ENCODE peak calls at places on chromosomes 2 and 18, in six cellular contexts. S, N, D, H, Y and C are unnamed samples.

GRCh38 chr2:211709394-211709793 is 829.2 kb downstream of the ERBB4 start:
- DNase-seq in D (no peak), N (no peak), S (no peak), Y (no peak), H (no peak), C (no peak)

GRCh38 chr2:68918497-68918896 is 34.2 kb downstream of the GKN2 start:
- DNase-seq in H (no peak), D (no peak), S (no peak), N (no peak), Y (no peak), C (no peak)

GRCh38 chr2:239910851-239911629 is 114.1 kb downstream of the NDUFA10 start:
- DNase-seq in D (no peak), S (no peak), H (no peak), Y (no peak), N (no peak), C (no peak)

GRCh38 chr2:73035899-73036778 is 35.4 kb downstream of the SFXN5 start:
- DNase-seq in H (no peak), S (no peak), Y (no peak), D (no peak), N (no peak), C (no peak)

GRCh38 chr2:172768406-172768805 is 32.8 kb downstream of the RAPGEF4 start:
- DNase-seq in H (no peak), Y (no peak), N (no peak), D (no peak), S (no peak), C (no peak)

GRCh38 chr18:25675123-25675850 is 323.3 kb upstream of the ZNF521 start:
- DNase-seq in N (no peak), S (no peak), Y (no peak), D (no peak), H (no peak), C (no peak)

GRCh38 chr2:9419558-9419957 is 3.8 kb downstream of the ITGB1BP1 start:
- DNase-seq in N (no peak), H (no peak), Y (no peak), S (no peak), D (no peak), C (no peak)

GRCh38 chr2:202037086-202037485 is 3.4 kb downstream of the FZD7 start:
- DNase-seq in H (no peak), Y (no peak), D (no peak), S (no peak), N (no peak), C (no peak)

GRCh38 chr2:102317715-102318114 is 6.4 kb downstream of the IL1RL1 start:
- DNase-seq in H (no peak), D (no peak), N (no peak), S (no peak), Y (no peak), C (no peak)

GRCh38 chr2:233853883-233854240 is 473 bp downstream of the HJURP start:
- DNase-seq in N (no peak), Y (no peak), S (no peak), D (no peak), H (no peak), C (no peak)

GRCh38 chr2:12213222-12213621 is 466.8 kb downstream of the LPIN1 start:
- DNase-seq in D (peak; percentile 1), N (no peak), Y (no peak), S (no peak), H (no peak), C (no peak)

GRCh38 chr2:205685314-205686230 is 3.3 kb downstream of the NRP2 start:
- DNase-seq in H (no peak), S (no peak), N (no peak), Y (peak; percentile 43), D (no peak), C (no peak)

DNA sequence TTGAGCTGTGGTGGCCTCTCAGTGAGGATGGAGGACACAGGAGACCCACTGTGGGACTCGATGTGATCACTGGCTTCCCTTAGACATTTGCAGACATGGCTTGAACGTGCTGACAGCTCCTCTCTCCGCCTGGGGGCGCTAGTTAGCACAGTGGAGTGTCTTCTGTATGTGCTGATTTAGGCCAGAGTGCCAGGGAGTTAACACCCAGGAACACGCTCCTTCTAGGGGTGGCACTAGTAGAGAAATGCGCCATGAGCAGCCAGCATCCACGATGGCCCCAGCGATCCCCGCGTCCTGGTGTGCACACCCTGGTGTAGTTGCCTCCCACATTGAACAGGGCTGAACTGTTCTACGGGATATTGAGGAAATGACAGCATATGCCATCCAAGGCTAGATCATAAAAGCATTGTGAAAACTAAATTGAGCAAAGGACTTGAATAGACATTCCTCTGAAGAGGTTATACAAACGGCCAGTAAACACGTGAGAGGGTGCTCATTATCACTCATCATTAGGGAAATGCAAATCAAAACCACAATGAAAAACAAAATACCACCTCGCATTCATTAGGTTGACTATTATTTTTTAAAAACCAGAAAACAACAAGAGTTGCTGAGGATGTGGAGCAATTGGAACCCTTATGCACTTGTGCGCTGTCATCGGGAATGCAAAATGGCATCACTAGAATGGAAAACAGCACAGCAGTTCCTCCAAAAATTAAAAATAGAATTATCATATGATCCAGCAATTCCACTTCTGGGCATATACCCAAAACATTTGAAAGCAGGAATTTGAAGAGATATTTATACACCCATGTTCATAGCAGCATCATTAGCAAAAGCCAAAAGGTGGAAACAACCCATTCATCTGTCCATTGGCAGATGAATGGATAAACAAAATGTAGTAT is 11.6 kb upstream of the NMUR1 start:
- DNase-seq in D (no peak), N (no peak), S (peak; percentile 18), Y (no peak), H (no peak), C (no peak)
- TF ChIP-seq CTCF in D (no peak), N (no peak), S (no peak), Y (no peak), H (peak; percentile 33), C (no peak)

GRCh38 chr2:153165021-153165420 is 313.5 kb downstream of the RPRM start:
- DNase-seq in Y (no peak), D (no peak), H (no peak), N (no peak), S (no peak), C (no peak)

GRCh38 chr2:153163055-153163454 is 315.5 kb downstream of the RPRM start:
- DNase-seq in S (peak; percentile 16), H (peak; percentile 41), Y (no peak), D (peak; percentile 16), N (no peak), C (no peak)
- TF ChIP-seq CTCF in S (peak; percentile 59), H (peak; percentile 79), Y (no peak), D (peak; percentile 69), N (no peak), C (peak; percentile 64)

DNA sequence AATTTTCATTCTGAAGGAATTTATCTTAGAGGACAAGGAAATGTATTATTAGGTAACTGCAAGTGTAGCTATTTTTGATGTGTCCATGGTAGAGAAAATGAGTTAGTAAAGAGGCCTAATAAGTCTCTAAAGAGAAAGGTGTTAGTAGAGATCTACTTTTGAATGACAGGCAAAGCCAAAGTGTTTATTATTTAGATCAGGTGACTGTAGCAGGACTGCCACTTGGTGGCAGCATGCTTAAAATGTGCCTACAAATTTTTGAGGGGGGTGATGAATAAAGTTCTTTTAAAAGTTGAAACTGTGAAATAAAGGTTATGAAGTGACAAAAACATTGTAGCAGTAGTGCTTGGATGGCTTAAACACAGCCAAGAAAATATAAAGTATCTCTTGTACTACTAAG is 421.5 kb upstream of the MEIS1 start:
- DNase-seq in D (no peak), H (no peak), Y (no peak), S (no peak), N (no peak), C (no peak)
- TF ChIP-seq CTCF in D (no peak), H (peak; percentile 5), Y (no peak), S (peak; percentile 25), N (no peak), C (peak; percentile 31)

GRCh38 chr2:136871424-136871823 is 106.1 kb downstream of the THSD7B start:
- DNase-seq in S (no peak), N (no peak), D (no peak), Y (no peak), H (no peak), C (no peak)

GRCh38 chr2:136874258-136874657 is 108.9 kb downstream of the THSD7B start:
- DNase-seq in H (no peak), Y (no peak), S (no peak), N (no peak), D (no peak), C (no peak)
- TF ChIP-seq CTCF in H (peak; percentile 58), Y (no peak), S (no peak), N (no peak), D (peak; percentile 60), C (peak; percentile 78)

GRCh38 chr2:232750135-232750671 is 26.2 kb downstream of the KCNJ13 start:
- DNase-seq in S (no peak), Y (no peak), D (no peak), N (no peak), H (no peak), C (no peak)
- TF ChIP-seq CTCF in S (no peak), Y (no peak), D (no peak), N (no peak), H (no peak), C (no peak)

GRCh38 chr2:42457011-42457410 is 36.8 kb downstream of the KCNG3 start:
- DNase-seq in Y (no peak), S (no peak), H (no peak), D (no peak), N (no peak), C (no peak)
- TF ChIP-seq CTCF in Y (no peak), S (no peak), H (peak; percentile 22), D (no peak), N (no peak), C (peak; percentile 30)